ENCODE peak calls at places on chromosomes 5 and 9, in four cellular contexts. S, H, Z and F are unnamed samples.
A peak's percentile ranks its signal among the peaks of the same experiment; 100 is the strongest.

GRCh38 chr5:151682240-151682639 is 4.5 kb downstream of the SPARC start:
- DNase-seq in S (no peak), H (no peak), Z (no peak), F (no peak)

GRCh38 chr5:108905818-108906217 is 158.1 kb downstream of the FER start:
- DNase-seq in S (no peak), H (no peak), Z (no peak), F (no peak)

GRCh38 chr5:158976035-158976434 is 123.7 kb downstream of the EBF1 start:
- DNase-seq in S (no peak), H (no peak), Z (peak; percentile 71), F (no peak)

GRCh38 chr9:130446111-130446861 is 1.5 kb downstream of the ASS1 start:
- DNase-seq in S (no peak), H (peak; percentile 67), Z (no peak), F (peak; percentile 69)

GRCh38 chr9:68739631-68740174 is 34.7 kb downstream of the PIP5K1B start:
- DNase-seq in S (no peak), H (no peak), Z (no peak), F (peak; percentile 8)

GRCh38 chr5:124461857-124462423 is 284.5 kb downstream of the ZNF608 start:
- DNase-seq in S (no peak), H (no peak), Z (no peak), F (no peak)

GRCh38 chr9:121765021-121765950 is 113.9 kb downstream of the DAB2IP start:
- DNase-seq in S (no peak), H (no peak), Z (peak; percentile 88), F (no peak)

GRCh38 chr5:1746371-1747078 is 53.1 kb downstream of the MRPL36 start:
- DNase-seq in S (no peak), H (peak; percentile 39), Z (no peak), F (no peak)

GRCh38 chr9:134564431-134565170 is 77.0 kb upstream of the COL5A1 start:
- DNase-seq in S (no peak), H (peak; percentile 7), Z (no peak), F (no peak)

GRCh38 chr5:15834596-15835245 is 334.7 kb downstream of the FBXL7 start:
- DNase-seq in S (no peak), H (no peak), Z (peak; percentile 94), F (no peak)

GRCh38 chr9:84669293-84670105 is at the start of gene NTRK2:
- DNase-seq in S (no peak), H (peak; percentile 72), Z (peak; percentile 23), F (no peak)

DNA sequence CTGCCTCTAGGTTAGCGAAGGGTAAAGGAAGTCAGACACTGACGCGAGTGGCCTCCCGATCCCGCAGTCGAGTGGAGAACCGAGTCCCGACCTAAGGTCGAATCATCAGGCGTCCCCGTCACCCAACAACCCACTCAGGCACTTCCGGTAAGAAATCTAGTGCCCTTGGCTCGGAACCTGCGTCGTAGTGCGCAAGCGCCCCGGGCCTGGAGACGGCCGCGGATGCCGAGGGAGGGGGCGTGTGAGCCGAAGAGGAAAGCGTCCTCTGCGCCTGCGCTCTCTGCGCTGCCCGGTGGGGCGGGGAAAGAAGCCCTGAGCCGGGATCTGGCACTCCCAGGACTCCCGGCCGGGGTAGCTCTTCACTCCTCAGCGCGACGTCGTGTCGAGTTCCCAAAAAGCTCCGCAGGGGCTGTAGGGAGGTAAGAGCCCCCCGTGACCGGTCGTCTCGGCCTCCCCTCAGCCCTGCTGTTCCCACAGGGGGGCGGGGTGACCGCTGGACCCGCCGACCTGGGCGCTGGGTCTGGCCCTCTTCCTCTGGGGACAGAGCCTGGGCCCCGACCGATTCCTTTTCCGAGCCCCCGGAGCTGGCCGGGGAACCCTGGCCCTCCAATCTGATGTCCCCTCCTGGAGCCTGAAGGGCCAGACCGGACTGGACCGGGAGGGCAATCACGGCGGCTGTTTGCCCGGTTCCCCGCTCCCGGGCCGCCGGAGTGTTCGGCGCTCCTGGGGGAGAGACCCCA is at the start of gene ZFYVE16:
- DNase-seq in S (peak; percentile 61), H (peak; percentile 99), Z (peak; percentile 98), F (peak; percentile 85)
- H3K4me3 ChIP-seq in S (peak within 1 kb of the TSS; percentile 81), H (peak within 1 kb of the TSS; percentile 84), Z (peak within 1 kb of the TSS; percentile 68), F (peak within 1 kb of the TSS; percentile 77)

GRCh38 chr9:99274511-99274910 is 52.4 kb downstream of the SEC61B start:
- DNase-seq in S (no peak), H (no peak), Z (no peak), F (no peak)

GRCh38 chr9:99266136-99267023 is 44.3 kb downstream of the SEC61B start:
- DNase-seq in S (peak; percentile 29), H (peak; percentile 91), Z (peak; percentile 75), F (peak; percentile 37)

GRCh38 chr9:99274016-99274415 is 51.9 kb downstream of the SEC61B start:
- DNase-seq in S (no peak), H (no peak), Z (no peak), F (no peak)

GRCh38 chr9:99272866-99273265 is 50.8 kb downstream of the SEC61B start:
- DNase-seq in S (no peak), H (no peak), Z (no peak), F (no peak)

DNA sequence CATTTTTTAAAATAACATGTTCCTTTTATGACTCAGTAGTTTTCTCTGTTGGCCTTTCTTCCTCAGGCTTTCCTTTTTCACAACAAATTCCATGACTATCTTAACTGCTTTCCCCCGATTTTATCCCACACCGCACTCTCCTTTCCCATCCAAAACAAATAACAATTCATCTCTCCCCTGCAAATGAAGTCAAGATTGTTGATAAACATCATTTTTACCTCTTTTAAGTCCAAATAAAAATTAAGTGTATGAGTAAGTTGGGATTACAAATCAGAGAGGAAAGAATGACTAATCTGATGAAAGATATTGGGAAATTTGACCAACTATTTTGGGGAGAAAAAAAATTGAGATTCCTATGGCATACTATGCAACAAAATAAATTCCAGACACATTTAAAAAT is 47.3 kb downstream of the SEC61B start:
- DNase-seq in S (no peak), H (no peak), Z (peak; percentile 74), F (no peak)
- TF ChIP-seq POLR2AphosphoS5 in S (no peak), H (no peak), Z (no peak), F (no peak)

GRCh38 chr5:142865631-142866030 is 95.5 kb downstream of the ARHGAP26 start:
- DNase-seq in S (no peak), H (no peak), Z (no peak), F (no peak)

GRCh38 chr5:142861011-142861410 is 90.8 kb downstream of the ARHGAP26 start:
- DNase-seq in S (no peak), H (no peak), Z (no peak), F (no peak)

GRCh38 chr5:142862585-142862984 is 92.4 kb downstream of the ARHGAP26 start:
- DNase-seq in S (no peak), H (no peak), Z (no peak), F (no peak)

GRCh38 chr5:142864293-142865260 is 94.4 kb downstream of the ARHGAP26 start:
- DNase-seq in S (no peak), H (no peak), Z (no peak), F (no peak)

DNA sequence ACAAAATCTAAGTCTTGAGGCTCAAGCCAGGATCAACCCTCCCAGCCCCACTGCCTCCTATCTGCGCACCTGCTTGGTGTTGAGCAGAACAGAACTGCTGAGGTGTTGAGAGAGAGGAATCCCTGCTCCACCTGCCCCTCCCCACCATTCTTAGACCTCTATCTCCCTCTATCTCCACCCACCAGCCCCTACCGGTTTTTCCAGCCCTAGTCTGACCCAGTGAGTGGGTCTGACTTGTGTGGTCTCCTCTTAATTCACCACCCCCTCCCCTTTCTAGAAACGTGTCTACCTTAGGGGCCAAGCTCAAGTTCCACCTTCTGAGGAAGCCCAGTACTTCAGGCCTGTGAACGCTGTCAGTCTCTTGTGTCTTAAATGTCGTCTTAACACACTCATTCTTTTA is 93.7 kb downstream of the ARHGAP26 start:
- DNase-seq in S (no peak), H (no peak), Z (no peak), F (no peak)
- H3K4me3 ChIP-seq in S (no peak overlapping the region), H (no peak overlapping the region), Z (no peak overlapping the region), F (no peak overlapping the region)

DNA sequence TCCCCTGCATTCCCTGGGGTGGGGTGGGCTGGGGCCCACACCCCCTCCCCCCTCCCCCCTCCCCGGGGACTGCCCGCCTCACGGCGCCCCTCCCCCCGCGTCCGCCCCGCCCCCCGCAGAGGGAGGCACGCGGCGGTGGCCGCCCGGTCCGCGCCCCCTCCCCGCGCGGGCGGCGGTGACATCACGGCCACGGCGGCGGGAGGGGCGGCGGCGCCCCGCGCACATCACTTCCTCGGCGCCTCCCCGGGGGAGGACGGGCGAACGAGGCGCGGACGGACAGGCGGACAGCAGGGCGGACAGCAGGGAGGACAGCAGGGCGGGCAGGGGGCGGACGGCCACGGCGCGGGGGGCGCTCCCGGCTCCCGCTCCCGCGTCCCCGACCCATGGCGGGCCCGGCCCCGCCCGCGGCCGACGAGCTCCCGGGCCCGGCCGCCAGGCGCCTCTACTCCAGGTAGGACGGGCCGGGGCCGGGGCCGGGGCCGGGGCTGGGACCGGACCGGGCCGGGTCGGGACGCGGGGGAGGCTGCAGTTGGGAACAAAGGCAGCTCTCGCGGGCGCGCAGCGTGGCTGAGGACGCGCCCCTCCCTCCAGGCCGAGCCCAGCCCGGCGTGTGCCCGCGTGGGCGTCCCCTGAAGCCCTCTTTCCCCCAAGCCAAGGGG is at the start of gene GPSM1:
- DNase-seq in S (peak; percentile 41), H (no peak), Z (peak; percentile 58), F (no peak)
- TF ChIP-seq POLR2AphosphoS5 in S (no peak), H (no peak), Z (peak; percentile 60), F (peak; percentile 33)

GRCh38 chr5:174720066-174720611 is 4.2 kb upstream of the MSX2 start:
- DNase-seq in S (no peak), H (no peak), Z (no peak), F (no peak)
- H3K4me3 ChIP-seq in S (no peak overlapping the region), H (peak overlapping the region; percentile 30), Z (no peak overlapping the region), F (peak overlapping the region; percentile 55)

DNA sequence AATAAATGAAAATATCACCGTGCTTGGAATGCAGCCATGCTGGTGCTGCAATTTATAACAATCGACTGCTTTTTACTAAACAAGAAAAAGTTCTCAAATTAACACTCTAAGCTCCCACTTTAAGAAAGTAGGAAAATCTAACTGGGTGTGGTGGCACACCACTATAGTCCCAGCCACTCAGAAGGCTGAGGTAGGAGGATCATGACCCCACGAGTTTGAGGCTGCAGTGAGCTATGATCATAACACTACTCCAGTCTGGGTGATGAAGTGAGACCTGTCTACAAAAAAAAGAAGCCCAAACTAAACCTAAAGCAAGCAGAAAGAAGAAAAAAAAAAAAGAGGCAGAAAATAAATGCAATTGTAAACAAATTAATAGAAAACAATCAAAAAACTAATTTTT is 10.5 kb downstream of the CCNG1 start:
- DNase-seq in S (no peak), H (no peak), Z (no peak), F (no peak)
- TF ChIP-seq POLR2AphosphoS5 in S (no peak), H (peak; percentile 69), Z (no peak), F (no peak)

GRCh38 chr5:96262105-96262504 is 170.9 kb downstream of the PCSK1 start:
- DNase-seq in S (no peak), H (no peak), Z (no peak), F (no peak)
- H3K4me3 ChIP-seq in S (no peak overlapping the region), H (no peak overlapping the region), Z (no peak overlapping the region), F (no peak overlapping the region)